ENCODE peak calls at places on chromosome 9, in five cellular contexts. E is GM04504, H is stomach, S is stromal cell of bone marrow, F is mucosa of descending colon. P is an unnamed sample.

GRCh38 chr9:95450171-95451107 is 66.3 kb downstream of the PTCH1 start:
- DNase-seq in F (no peak), S (no peak), E (no peak), H (no peak), P (no peak)

GRCh38 chr9:89606049-89606481 is 1.3 kb downstream of the GADD45G start:
- DNase-seq in H (peak), F (peak), S (no peak), E (no peak), P (peak)

GRCh38 chr9:38075272-38075671 is 6.2 kb upstream of the SHB start:
- DNase-seq in E (no peak), S (no peak), F (no peak), H (no peak), P (no peak)

GRCh38 chr9:130458804-130459067 is 14.0 kb downstream of the ASS1 start:
- DNase-seq in H (no peak), F (no peak), E (no peak), S (no peak), P (no peak)

GRCh38 chr9:85425153-85425611 is 316.6 kb downstream of the AGTPBP1 start:
- DNase-seq in E (no peak), S (peak), H (peak), F (no peak), P (peak)

GRCh38 chr9:89139450-89139849 is 39.2 kb downstream of the SHC3 start:
- DNase-seq in E (no peak), H (no peak), S (no peak), F (no peak), P (no peak)

GRCh38 chr9:130537346-130538050 is 41.9 kb upstream of the FUBP3 start:
- DNase-seq in H (no peak), S (no peak), F (no peak), E (no peak), P (no peak)

GRCh38 chr9:84412654-84413053 is 72.1 kb upstream of the SLC28A3 start:
- DNase-seq in S (no peak), E (no peak), H (no peak), F (no peak), P (no peak)

GRCh38 chr9:89080193-89080592 is 88.9 kb downstream of the S1PR3 start:
- DNase-seq in H (peak), S (peak), E (peak), F (no peak), P (peak)

GRCh38 chr9:27293046-27293445 is 3.9 kb downstream of the EQTN start:
- DNase-seq in S (no peak), H (no peak), F (no peak), E (no peak), P (no peak)

GRCh38 chr9:113343732-113344231 is 3.7 kb upstream of the WDR31 start:
- DNase-seq in E (peak), H (peak), F (peak), S (peak), P (peak)

P was measured in body of pancreas.